ENCODE peak calls at places on chromosomes 3 and 15, in ten cellular contexts. V, Y, C, H, F, R, I, G, Q and B are unnamed samples.
A peak's percentile ranks its signal among the peaks of the same experiment; 100 is the strongest.

GRCh38 chr3:105367406-105368213 is 901 bp downstream of the ALCAM start:
- DNase-seq in R (peak; percentile 64), I (peak; percentile 21), Q (peak; percentile 98), H (peak; percentile 49), G (peak; percentile 82), C (peak; percentile 91), Y (peak; percentile 67), V (peak; percentile 37), F (peak; percentile 83), B (no peak)

GRCh38 chr3:197023241-197023997 is 6.2 kb downstream of the MELTF start:
- DNase-seq in Q (no peak), Y (no peak), V (no peak), F (no peak), G (peak; percentile 58), C (no peak), H (peak; percentile 51), I (peak; percentile 82), R (no peak), B (no peak)

GRCh38 chr15:73870700-73871408 is 2.5 kb upstream of the TBC1D21 start:
- DNase-seq in Y (no peak), H (no peak), I (no peak), F (peak; percentile 44), C (no peak), G (no peak), Q (peak; percentile 8), R (no peak), V (no peak), B (no peak)

GRCh38 chr15:31342781-31343626 is 16.4 kb downstream of the KLF13 start:
- DNase-seq in I (no peak), R (no peak), Q (no peak), H (peak; percentile 39), V (no peak), F (no peak), C (peak; percentile 77), Y (no peak), G (no peak), B (no peak)

GRCh38 chr15:45099549-45100165 is 14.3 kb downstream of the DUOX2 start:
- DNase-seq in R (no peak), Q (no peak), V (no peak), C (peak; percentile 78), Y (no peak), H (no peak), I (no peak), G (peak; percentile 49), F (no peak), B (no peak)

GRCh38 chr3:82376883-82377282 is 615.4 kb upstream of the GBE1 start:
- DNase-seq in V (no peak), Y (no peak), I (no peak), H (no peak), F (peak; percentile 6), C (no peak), Q (no peak), G (no peak), R (no peak), B (no peak)

GRCh38 chr3:109161487-109162108 is 25.1 kb downstream of the C3orf85 start:
- DNase-seq in F (no peak), V (no peak), Y (no peak), Q (no peak), R (no peak), H (no peak), I (no peak), C (no peak), G (no peak), B (no peak)

GRCh38 chr15:94097567-94097966 is 133.8 kb upstream of the MCTP2 start:
- DNase-seq in G (no peak), R (no peak), H (no peak), V (no peak), C (no peak), I (no peak), Q (no peak), Y (no peak), F (no peak), B (no peak)

GRCh38 chr15:75200391-75200764 is 1.3 kb upstream of the C15orf39 start:
- DNase-seq in Q (no peak), C (no peak), V (no peak), R (no peak), F (no peak), I (no peak), H (no peak), G (no peak), Y (no peak), B (no peak)

GRCh38 chr15:85615930-85616329 is 178.8 kb downstream of the KLHL25 start:
- DNase-seq in I (no peak), V (peak; percentile 28), C (no peak), G (no peak), Y (no peak), F (peak; percentile 66), Q (peak; percentile 43), H (peak; percentile 41), R (no peak), B (no peak)

GRCh38 chr15:33468740-33469139 is 158.0 kb downstream of the RYR3 start:
- DNase-seq in I (no peak), C (no peak), H (no peak), V (no peak), F (no peak), G (no peak), Q (no peak), Y (no peak), R (no peak), B (no peak)

GRCh38 chr3:155921486-155921885 is 51.0 kb downstream of the GMPS start:
- DNase-seq in I (no peak), C (no peak), R (no peak), G (no peak), F (no peak), V (no peak), Q (no peak), H (no peak), Y (no peak), B (no peak)

GRCh38 chr3:168024537-168024941 is 71.2 kb downstream of the GOLIM4 start:
- DNase-seq in V (no peak), F (peak; percentile 91), R (no peak), Y (no peak), Q (peak; percentile 99), H (no peak), G (no peak), C (no peak), I (peak; percentile 62), B (no peak)

GRCh38 chr15:41996376-41996775 is 24.0 kb upstream of the EHD4 start:
- DNase-seq in Q (no peak), V (no peak), C (peak; percentile 22), R (no peak), Y (no peak), F (no peak), G (no peak), I (no peak), H (no peak), B (no peak)

GRCh38 chr3:162217603-162218002 is 721.0 kb downstream of the OTOL1 start:
- DNase-seq in Y (no peak), Q (no peak), V (no peak), C (no peak), H (no peak), G (no peak), I (no peak), F (no peak), R (no peak), B (no peak)

GRCh38 chr3:35649405-35649804 is 10.1 kb downstream of the ARPP21 start:
- DNase-seq in V (no peak), Y (no peak), H (no peak), F (no peak), C (no peak), I (no peak), G (no peak), R (no peak), Q (no peak), B (no peak)

GRCh38 chr3:45628746-45629145 is 34.2 kb downstream of the LIMD1 start:
- DNase-seq in V (no peak), H (peak; percentile 60), Y (no peak), R (no peak), Q (no peak), F (no peak), I (no peak), G (no peak), C (no peak), B (no peak)

GRCh38 chr3:128484404-128485282 is 8.4 kb downstream of the GATA2 start:
- DNase-seq in G (no peak), H (peak; percentile 59), I (no peak), R (no peak), C (no peak), Q (no peak), F (no peak), V (no peak), Y (no peak), B (no peak)

GRCh38 chr3:128415773-128416577 is 50.7 kb downstream of the DNAJB8 start:
- DNase-seq in H (peak; percentile 91), Y (no peak), C (no peak), R (no peak), Q (no peak), I (no peak), F (no peak), V (no peak), G (no peak), B (no peak)

GRCh38 chr3:195732951-195733350 is 12.2 kb downstream of the MUC20 start:
- DNase-seq in R (no peak), G (no peak), C (no peak), H (no peak), Y (no peak), I (no peak), V (no peak), F (no peak), Q (no peak), B (no peak)

GRCh38 chr3:73352841-73353493 is 271.8 kb downstream of the PDZRN3 start:
- DNase-seq in Y (no peak), I (no peak), C (no peak), V (no peak), F (no peak), G (no peak), R (no peak), Q (no peak), H (no peak), B (no peak)

GRCh38 chr3:50220109-50220508 is 15.0 kb downstream of the SLC38A3 start:
- DNase-seq in R (no peak), G (no peak), Q (no peak), I (no peak), Y (no peak), F (no peak), H (no peak), C (no peak), V (no peak), B (no peak)

GRCh38 chr15:43828061-43828657 is 1.4 kb downstream of the WDR76 start:
- DNase-seq in C (no peak), H (peak; percentile 23), V (no peak), I (no peak), Q (peak; percentile 28), Y (no peak), R (no peak), G (no peak), F (peak; percentile 23), B (no peak)

GRCh38 chr3:197419696-197420095 is 121.3 kb upstream of the DLG1 start:
- DNase-seq in C (no peak), Y (no peak), I (no peak), R (no peak), G (no peak), Q (no peak), H (no peak), V (no peak), F (no peak), B (no peak)

GRCh38 chr15:85750319-85750806 is 44.4 kb downstream of the KLHL25 start:
- DNase-seq in Y (peak; percentile 52), V (no peak), I (no peak), G (peak; percentile 81), C (peak; percentile 95), Q (no peak), H (no peak), F (no peak), R (no peak), B (no peak)

GRCh38 chr15:29822100-29822684 is at the start of gene TJP1:
- DNase-seq in H (peak; percentile 95), V (peak; percentile 47), R (no peak), G (peak; percentile 75), Q (peak; percentile 74), C (peak; percentile 92), F (peak; percentile 68), I (peak; percentile 52), Y (peak; percentile 75), B (no peak)

GRCh38 chr3:132210476-132211346 is 106.5 kb upstream of the ACP3 start:
- DNase-seq in C (no peak), I (peak; percentile 35), F (peak; percentile 22), Y (no peak), H (peak; percentile 8), G (no peak), Q (peak; percentile 18), V (peak; percentile 13), R (peak; percentile 9), B (no peak)

GRCh38 chr3:156359337-156359736 is 195.6 kb downstream of the SSR3 start:
- DNase-seq in V (no peak), Y (no peak), H (no peak), G (no peak), R (no peak), F (no peak), Q (peak; percentile 75), C (no peak), I (no peak), B (no peak)